ENCODE peak calls at places on chromosome 22, in ten cellular contexts. One of them, this sample, is unnamed.

GRCh38 chr22:29187831-29188230 is 17.9 kb upstream of the EMID1 start:
- DNase-seq in MM.1S: no peak
- DNase-seq in A549: no peak
- DNase-seq in tibial nerve: no peak
- DNase-seq in activated B cell treated with CpG ODN at 0.5 μM for 24 hours: no peak
- DNase-seq in K562: no peak
- DNase-seq in body of pancreas: no peak
- DNase-seq in progenitor cell of endocrine pancreas: no peak
- DNase-seq in fibroblast of the aortic adventitia: no peak
- DNase-seq in HFFc6: no peak
- DNase-seq in this sample: peak; percentile 23

GRCh38 chr22:19085233-19086043 is 36.8 kb downstream of the DGCR2 start:
- DNase-seq in progenitor cell of endocrine pancreas: no peak
- DNase-seq in body of pancreas: peak; percentile 41
- DNase-seq in A549: peak; percentile 18
- DNase-seq in activated B cell treated with CpG ODN at 0.5 μM for 24 hours: no peak
- DNase-seq in K562: peak; percentile 71
- DNase-seq in fibroblast of the aortic adventitia: peak; percentile 37
- DNase-seq in tibial nerve: no peak
- DNase-seq in MM.1S: peak; percentile 28
- DNase-seq in HFFc6: peak; percentile 36
- DNase-seq in this sample: no peak

GRCh38 chr22:48490513-48491411 is 1336.9 kb downstream of the BRD1 start:
- DNase-seq in MM.1S: peak; percentile 24
- DNase-seq in activated B cell treated with CpG ODN at 0.5 μM for 24 hours: no peak
- DNase-seq in progenitor cell of endocrine pancreas: no peak
- DNase-seq in HFFc6: no peak
- DNase-seq in tibial nerve: no peak
- DNase-seq in A549: peak; percentile 25
- DNase-seq in fibroblast of the aortic adventitia: no peak
- DNase-seq in body of pancreas: no peak
- DNase-seq in K562: no peak
- DNase-seq in this sample: no peak

GRCh38 chr22:19766506-19767426 is 6.2 kb downstream of the TBX1 start:
- DNase-seq in fibroblast of the aortic adventitia: no peak
- DNase-seq in K562: peak; percentile 86
- DNase-seq in body of pancreas: peak; percentile 46
- DNase-seq in A549: no peak
- DNase-seq in HFFc6: no peak
- DNase-seq in activated B cell treated with CpG ODN at 0.5 μM for 24 hours: no peak
- DNase-seq in progenitor cell of endocrine pancreas: no peak
- DNase-seq in tibial nerve: no peak
- DNase-seq in MM.1S: peak; percentile 30
- DNase-seq in this sample: no peak

GRCh38 chr22:22201185-22201924 is 43.2 kb upstream of the VPREB1 start:
- DNase-seq in MM.1S: peak; percentile 90
- DNase-seq in A549: peak; percentile 48
- DNase-seq in activated B cell treated with CpG ODN at 0.5 μM for 24 hours: peak; percentile 58
- DNase-seq in tibial nerve: no peak
- DNase-seq in HFFc6: peak; percentile 12
- DNase-seq in fibroblast of the aortic adventitia: no peak
- DNase-seq in progenitor cell of endocrine pancreas: no peak
- DNase-seq in K562: peak; percentile 91
- DNase-seq in body of pancreas: peak; percentile 41
- DNase-seq in this sample: peak; percentile 62

GRCh38 chr22:50074551-50075042 is 10.6 kb downstream of the MLC1 start:
- DNase-seq in tibial nerve: no peak
- DNase-seq in fibroblast of the aortic adventitia: no peak
- DNase-seq in MM.1S: no peak
- DNase-seq in A549: no peak
- DNase-seq in progenitor cell of endocrine pancreas: no peak
- DNase-seq in body of pancreas: peak; percentile 78
- DNase-seq in activated B cell treated with CpG ODN at 0.5 μM for 24 hours: no peak
- DNase-seq in K562: no peak
- DNase-seq in HFFc6: no peak
- DNase-seq in this sample: peak; percentile 34

GRCh38 chr22:32764330-32765116 is 37.0 kb upstream of the TIMP3 start:
- DNase-seq in A549: peak; percentile 41
- DNase-seq in HFFc6: peak; percentile 56
- DNase-seq in MM.1S: no peak
- DNase-seq in activated B cell treated with CpG ODN at 0.5 μM for 24 hours: no peak
- DNase-seq in body of pancreas: peak; percentile 25
- DNase-seq in K562: peak; percentile 6
- DNase-seq in tibial nerve: peak; percentile 45
- DNase-seq in fibroblast of the aortic adventitia: peak; percentile 83
- DNase-seq in progenitor cell of endocrine pancreas: no peak
- DNase-seq in this sample: no peak

GRCh38 chr22:19821523-19822300 is 33.0 kb downstream of the GNB1L start:
- DNase-seq in A549: no peak
- DNase-seq in HFFc6: no peak
- DNase-seq in body of pancreas: peak; percentile 10
- DNase-seq in activated B cell treated with CpG ODN at 0.5 μM for 24 hours: peak; percentile 5
- DNase-seq in K562: no peak
- DNase-seq in fibroblast of the aortic adventitia: no peak
- DNase-seq in progenitor cell of endocrine pancreas: no peak
- DNase-seq in MM.1S: no peak
- DNase-seq in tibial nerve: no peak
- DNase-seq in this sample: peak; percentile 42

GRCh38 chr22:48337957-48338792 is 1489.5 kb downstream of the BRD1 start:
- DNase-seq in fibroblast of the aortic adventitia: no peak
- DNase-seq in progenitor cell of endocrine pancreas: no peak
- DNase-seq in activated B cell treated with CpG ODN at 0.5 μM for 24 hours: no peak
- DNase-seq in body of pancreas: no peak
- DNase-seq in A549: no peak
- DNase-seq in MM.1S: no peak
- DNase-seq in tibial nerve: no peak
- DNase-seq in K562: no peak
- DNase-seq in HFFc6: no peak
- DNase-seq in this sample: no peak

GRCh38 chr22:30626413-30626812 is 9.2 kb upstream of the SLC35E4 start:
- DNase-seq in body of pancreas: no peak
- DNase-seq in HFFc6: no peak
- DNase-seq in K562: no peak
- DNase-seq in fibroblast of the aortic adventitia: no peak
- DNase-seq in A549: no peak
- DNase-seq in activated B cell treated with CpG ODN at 0.5 μM for 24 hours: no peak
- DNase-seq in MM.1S: no peak
- DNase-seq in progenitor cell of endocrine pancreas: no peak
- DNase-seq in tibial nerve: no peak
- DNase-seq in this sample: no peak

GRCh38 chr22:50733521-50734342 is 4.3 kb upstream of the ACR start:
- DNase-seq in A549: no peak
- DNase-seq in fibroblast of the aortic adventitia: peak; percentile 31
- DNase-seq in HFFc6: peak; percentile 37
- DNase-seq in activated B cell treated with CpG ODN at 0.5 μM for 24 hours: no peak
- DNase-seq in body of pancreas: peak; percentile 6
- DNase-seq in tibial nerve: peak; percentile 10
- DNase-seq in progenitor cell of endocrine pancreas: no peak
- DNase-seq in K562: no peak
- DNase-seq in MM.1S: peak; percentile 73
- DNase-seq in this sample: no peak

DNA sequence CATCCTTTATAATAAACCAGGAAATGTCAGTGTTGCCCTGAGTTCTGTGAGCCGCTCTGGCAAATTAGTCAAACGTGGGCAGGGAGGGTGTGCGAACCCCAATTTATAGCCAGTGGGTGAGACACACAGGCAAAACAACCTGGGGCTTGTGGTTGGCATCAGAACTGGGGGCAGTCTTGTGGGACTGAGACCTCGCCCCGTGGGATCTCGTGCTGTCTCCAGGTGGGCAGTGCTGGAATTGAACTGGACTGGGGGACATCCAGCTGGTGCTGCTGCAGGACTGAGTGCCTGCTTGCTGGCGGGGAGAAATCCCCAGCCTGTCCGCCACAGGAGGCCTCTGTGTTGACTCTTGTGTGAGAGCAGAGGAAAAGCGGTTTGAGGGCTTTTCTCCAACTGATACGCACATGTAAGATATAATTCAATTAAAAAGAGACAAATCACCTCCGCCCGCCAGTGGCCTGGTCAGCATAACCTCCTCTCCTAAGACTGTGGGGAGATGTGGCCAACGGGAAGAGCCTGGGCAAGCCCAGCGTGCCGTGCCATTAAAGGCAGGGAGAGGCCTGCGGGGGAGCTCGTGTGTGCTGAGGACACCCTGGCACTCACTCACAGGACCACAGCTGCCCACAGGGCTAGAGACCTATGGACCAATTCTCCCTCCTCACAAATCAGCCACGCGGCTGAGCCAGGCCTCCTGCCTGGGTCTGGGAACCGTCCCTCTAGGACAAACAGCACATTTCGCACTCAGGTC is 18.4 kb downstream of the SULT4A1 start:
- DNase-seq in MM.1S: no peak
- DNase-seq in K562: no peak
- DNase-seq in body of pancreas: no peak
- DNase-seq in A549: no peak
- DNase-seq in fibroblast of the aortic adventitia: no peak
- DNase-seq in progenitor cell of endocrine pancreas: no peak
- DNase-seq in tibial nerve: no peak
- DNase-seq in activated B cell treated with CpG ODN at 0.5 μM for 24 hours: no peak
- DNase-seq in HFFc6: no peak
- DNase-seq in this sample: no peak
- TF ChIP-seq CTCF in MM.1S: no peak
- TF ChIP-seq CTCF in K562: no peak
- TF ChIP-seq CTCF in body of pancreas: no peak
- TF ChIP-seq CTCF in A549: no peak
- TF ChIP-seq CTCF in fibroblast of the aortic adventitia: no peak
- TF ChIP-seq CTCF in progenitor cell of endocrine pancreas: no peak
- TF ChIP-seq CTCF in tibial nerve: no peak
- TF ChIP-seq CTCF in activated B cell treated with CpG ODN at 0.5 μM for 24 hours: no peak
- TF ChIP-seq CTCF in HFFc6: no peak
- TF ChIP-seq CTCF in this sample: no peak

GRCh38 chr22:25027052-25027525 is 74.6 kb downstream of the KIAA1671 start:
- DNase-seq in fibroblast of the aortic adventitia: no peak
- DNase-seq in activated B cell treated with CpG ODN at 0.5 μM for 24 hours: no peak
- DNase-seq in tibial nerve: no peak
- DNase-seq in HFFc6: no peak
- DNase-seq in K562: no peak
- DNase-seq in A549: no peak
- DNase-seq in body of pancreas: no peak
- DNase-seq in MM.1S: peak; percentile 60
- DNase-seq in progenitor cell of endocrine pancreas: no peak
- DNase-seq in this sample: no peak

GRCh38 chr22:25029181-25029580 is 76.7 kb downstream of the KIAA1671 start:
- DNase-seq in K562: no peak
- DNase-seq in activated B cell treated with CpG ODN at 0.5 μM for 24 hours: no peak
- DNase-seq in A549: no peak
- DNase-seq in progenitor cell of endocrine pancreas: no peak
- DNase-seq in tibial nerve: no peak
- DNase-seq in MM.1S: no peak
- DNase-seq in fibroblast of the aortic adventitia: no peak
- DNase-seq in HFFc6: no peak
- DNase-seq in body of pancreas: no peak
- DNase-seq in this sample: no peak

GRCh38 chr22:25027552-25027951 is 75.0 kb downstream of the KIAA1671 start:
- DNase-seq in HFFc6: no peak
- DNase-seq in A549: no peak
- DNase-seq in tibial nerve: no peak
- DNase-seq in fibroblast of the aortic adventitia: peak; percentile 45
- DNase-seq in K562: no peak
- DNase-seq in progenitor cell of endocrine pancreas: no peak
- DNase-seq in MM.1S: no peak
- DNase-seq in body of pancreas: no peak
- DNase-seq in activated B cell treated with CpG ODN at 0.5 μM for 24 hours: no peak
- DNase-seq in this sample: no peak

GRCh38 chr22:25028841-25029141 is 76.3 kb downstream of the KIAA1671 start:
- DNase-seq in activated B cell treated with CpG ODN at 0.5 μM for 24 hours: no peak
- DNase-seq in K562: no peak
- DNase-seq in fibroblast of the aortic adventitia: no peak
- DNase-seq in HFFc6: no peak
- DNase-seq in progenitor cell of endocrine pancreas: no peak
- DNase-seq in A549: no peak
- DNase-seq in tibial nerve: no peak
- DNase-seq in MM.1S: no peak
- DNase-seq in body of pancreas: no peak
- DNase-seq in this sample: no peak

DNA sequence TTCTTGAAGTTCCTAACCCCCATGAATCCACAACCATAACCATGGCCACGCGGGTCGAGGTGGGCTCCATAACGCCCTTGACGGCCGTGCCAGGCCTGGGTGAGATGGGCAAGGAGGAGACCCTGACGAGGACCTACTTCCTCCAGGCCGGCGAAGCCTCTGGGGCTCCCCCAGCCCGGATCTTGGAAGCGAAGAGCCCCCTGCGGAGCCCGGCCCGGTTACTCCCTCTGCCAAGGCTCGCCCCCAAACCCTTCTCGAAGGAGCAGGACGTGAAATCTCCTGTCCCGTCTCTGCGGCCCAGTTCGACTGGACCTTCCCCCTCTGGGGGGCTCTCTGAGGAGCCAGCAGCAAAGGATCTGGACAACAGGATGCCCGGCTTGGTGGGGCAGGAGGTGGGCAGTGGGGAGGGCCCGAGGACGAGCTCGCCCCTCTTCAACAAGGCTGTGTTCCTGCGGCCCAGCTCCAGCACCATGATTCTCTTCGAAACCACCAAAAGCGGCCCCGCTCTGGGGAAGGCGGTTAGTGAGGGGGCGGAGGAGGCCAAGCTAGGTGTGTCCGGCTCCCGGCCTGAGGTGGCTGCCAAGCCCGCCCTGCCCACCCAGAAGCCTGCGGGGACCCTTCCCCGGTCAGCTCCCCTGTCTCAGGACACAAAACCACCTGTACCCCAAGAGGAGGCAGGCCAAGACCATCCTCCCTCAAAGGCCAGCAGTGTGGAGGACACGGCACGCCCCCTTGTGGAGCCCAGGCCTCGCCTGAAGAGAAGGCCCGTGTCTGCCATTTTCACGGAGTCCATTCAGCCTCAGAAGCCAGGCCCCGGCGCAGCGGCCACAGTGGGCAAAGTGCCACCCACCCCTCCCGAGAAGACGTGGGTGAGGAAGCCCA is 75.7 kb downstream of the KIAA1671 start:
- DNase-seq in fibroblast of the aortic adventitia: peak; percentile 31
- DNase-seq in tibial nerve: peak; percentile 29
- DNase-seq in activated B cell treated with CpG ODN at 0.5 μM for 24 hours: no peak
- DNase-seq in body of pancreas: no peak
- DNase-seq in A549: peak; percentile 59
- DNase-seq in progenitor cell of endocrine pancreas: no peak
- DNase-seq in HFFc6: no peak
- DNase-seq in MM.1S: no peak
- DNase-seq in K562: peak; percentile 45
- DNase-seq in this sample: no peak
- TF ChIP-seq CTCF in fibroblast of the aortic adventitia: peak; percentile 64
- TF ChIP-seq CTCF in tibial nerve: peak; percentile 40
- TF ChIP-seq CTCF in activated B cell treated with CpG ODN at 0.5 μM for 24 hours: no peak
- TF ChIP-seq CTCF in body of pancreas: peak; percentile 33
- TF ChIP-seq CTCF in A549: peak; percentile 54
- TF ChIP-seq CTCF in progenitor cell of endocrine pancreas: peak; percentile 47
- TF ChIP-seq CTCF in HFFc6: peak; percentile 52
- TF ChIP-seq CTCF in MM.1S: peak; percentile 41
- TF ChIP-seq CTCF in K562: peak; percentile 64
- TF ChIP-seq CTCF in this sample: no peak

GRCh38 chr22:41946360-41947180 is at the start of gene CENPM:
- DNase-seq in activated B cell treated with CpG ODN at 0.5 μM for 24 hours: peak; percentile 84
- DNase-seq in K562: peak; percentile 95
- DNase-seq in fibroblast of the aortic adventitia: peak; percentile 90
- DNase-seq in A549: peak; percentile 95
- DNase-seq in body of pancreas: peak; percentile 90
- DNase-seq in tibial nerve: peak; percentile 75
- DNase-seq in HFFc6: peak; percentile 90
- DNase-seq in progenitor cell of endocrine pancreas: peak; percentile 87
- DNase-seq in MM.1S: peak; percentile 97
- DNase-seq in this sample: peak; percentile 82
- TF ChIP-seq CTCF in activated B cell treated with CpG ODN at 0.5 μM for 24 hours: no peak
- TF ChIP-seq CTCF in K562: peak; percentile 12
- TF ChIP-seq CTCF in fibroblast of the aortic adventitia: peak; percentile 43
- TF ChIP-seq CTCF in A549: no peak
- TF ChIP-seq CTCF in body of pancreas: peak; percentile 29
- TF ChIP-seq CTCF in tibial nerve: peak; percentile 8
- TF ChIP-seq CTCF in HFFc6: peak; percentile 60
- TF ChIP-seq CTCF in progenitor cell of endocrine pancreas: peak; percentile 29
- TF ChIP-seq CTCF in MM.1S: peak; percentile 24
- TF ChIP-seq CTCF in this sample: no peak

GRCh38 chr22:36386351-36386899 is 1.3 kb downstream of the MYH9 start:
- DNase-seq in HFFc6: peak; percentile 40
- DNase-seq in A549: peak; percentile 43
- DNase-seq in activated B cell treated with CpG ODN at 0.5 μM for 24 hours: peak; percentile 69
- DNase-seq in tibial nerve: no peak
- DNase-seq in fibroblast of the aortic adventitia: peak; percentile 48
- DNase-seq in body of pancreas: no peak
- DNase-seq in progenitor cell of endocrine pancreas: no peak
- DNase-seq in MM.1S: peak; percentile 63
- DNase-seq in K562: peak; percentile 50
- DNase-seq in this sample: peak; percentile 69
- TF ChIP-seq CTCF in HFFc6: peak; percentile 10
- TF ChIP-seq CTCF in A549: no peak
- TF ChIP-seq CTCF in activated B cell treated with CpG ODN at 0.5 μM for 24 hours: no peak
- TF ChIP-seq CTCF in tibial nerve: no peak
- TF ChIP-seq CTCF in fibroblast of the aortic adventitia: no peak
- TF ChIP-seq CTCF in body of pancreas: no peak
- TF ChIP-seq CTCF in progenitor cell of endocrine pancreas: no peak
- TF ChIP-seq CTCF in MM.1S: no peak
- TF ChIP-seq CTCF in K562: no peak
- TF ChIP-seq CTCF in this sample: no peak